ENCODE peak calls at places on chromosomes 6 and 20, in seven cellular contexts. X is astrocyte of the spinal cord; R is stimulated activated naive CD8-positive, alpha-beta T cell treated with anti-CD3 and anti-CD28 coated beads, Interleukin-15, amount 100 ng/mL, for 72 hours; A is CD8-positive, alpha-beta T cell; N is AG20443; S is fibroblast of lung; G is activated CD8-positive, alpha-beta T cell treated with anti-CD3 and anti-CD28 coated beads for 36 hours. Q is an unnamed sample.

GRCh38 chr6:2982464-2983121 is 11.2 kb upstream of the SERPINB6 start:
- DNase-seq in X (no peak), R (no peak), A (no peak), N (no peak), S (no peak), G (no peak), Q (no peak)

GRCh38 chr20:62938105-62938888 is at the start of gene GID8:
- DNase-seq in X (peak), R (peak), A (peak), N (peak), S (peak), G (peak), Q (no peak)

GRCh38 chr6:137519629-137520176 is 25.5 kb upstream of the OLIG3 start:
- DNase-seq in X (no peak), R (no peak), A (no peak), N (no peak), S (no peak), G (no peak), Q (no peak)

GRCh38 chr20:47501483-47502270 is at the start of gene NCOA3:
- DNase-seq in X (peak), R (peak), A (peak), N (peak), S (peak), G (peak), Q (peak)

GRCh38 chr6:62775427-62776022 is 435.7 kb upstream of the FKBP1C start:
- DNase-seq in X (no peak), R (no peak), A (no peak), N (no peak), S (no peak), G (no peak), Q (no peak)

GRCh38 chr6:30075094-30075986 is at the start of gene RNF39:
- DNase-seq in X (no peak), R (no peak), A (no peak), N (peak), S (no peak), G (peak), Q (no peak)

GRCh38 chr6:134347916-134348805 is 30.2 kb upstream of the SGK1 start:
- DNase-seq in X (peak), R (no peak), A (no peak), N (peak), S (peak), G (no peak), Q (no peak)

GRCh38 chr6:21987501-21987957 is 309.3 kb downstream of the PRL start:
- DNase-seq in X (peak), R (peak), A (no peak), N (peak), S (peak), G (peak), Q (no peak)

GRCh38 chr6:159217595-159218275 is 48.5 kb downstream of the FNDC1 start:
- DNase-seq in X (peak), R (peak), A (no peak), N (peak), S (peak), G (peak), Q (no peak)

GRCh38 chr20:13022401-13023170 is 13.8 kb downstream of the SPTLC3 start:
- DNase-seq in X (peak), R (no peak), A (no peak), N (peak), S (peak), G (no peak), Q (no peak)

GRCh38 chr6:170116643-170117042 is 174.2 kb downstream of the DLL1 start:
- DNase-seq in X (no peak), R (no peak), A (peak), N (no peak), S (no peak), G (no peak), Q (no peak)

GRCh38 chr6:119037941-119038623 is 40.4 kb downstream of the FAM184A start:
- DNase-seq in X (no peak), R (no peak), A (no peak), N (no peak), S (no peak), G (no peak), Q (no peak)

GRCh38 chr20:63692436-63693078 is 3.9 kb upstream of the TNFRSF6B start:
- DNase-seq in X (no peak), R (no peak), A (no peak), N (peak), S (peak), G (no peak), Q (no peak)

GRCh38 chr6:80382796-80383195 is 276.3 kb downstream of the BCKDHB start:
- DNase-seq in X (peak), R (no peak), A (no peak), N (no peak), S (peak), G (no peak), Q (no peak)

GRCh38 chr20:47265984-47266383 is 90.5 kb downstream of the ZMYND8 start:
- DNase-seq in X (no peak), R (no peak), A (no peak), N (no peak), S (no peak), G (no peak), Q (no peak)

GRCh38 chr6:54050750-54051149 is 60.5 kb upstream of the MLIP start:
- DNase-seq in X (no peak), R (no peak), A (no peak), N (no peak), S (peak), G (no peak), Q (no peak)

GRCh38 chr20:57757767-57758166 is 48.0 kb upstream of the PMEPA1 start:
- DNase-seq in X (no peak), R (no peak), A (no peak), N (no peak), S (no peak), G (no peak), Q (no peak)

GRCh38 chr6:15531973-15532372 is 130.9 kb downstream of the DTNBP1 start:
- DNase-seq in X (no peak), R (no peak), A (no peak), N (no peak), S (no peak), G (no peak), Q (no peak)

GRCh38 chr6:161373905-161374451 is 100.1 kb upstream of the AGPAT4 start:
- DNase-seq in X (peak), R (peak), A (peak), N (peak), S (peak), G (peak), Q (peak)

GRCh38 chr6:38997128-38997761 is 51.3 kb upstream of the GLP1R start:
- DNase-seq in X (peak), R (peak), A (peak), N (peak), S (peak), G (peak), Q (no peak)

GRCh38 chr6:33828452-33828763 is 24.6 kb upstream of the MLN start:
- DNase-seq in X (no peak), R (no peak), A (no peak), N (no peak), S (no peak), G (no peak), Q (no peak)

GRCh38 chr6:41092421-41093140 is 19.8 kb downstream of the NFYA start:
- DNase-seq in X (peak), R (no peak), A (no peak), N (peak), S (peak), G (no peak), Q (no peak)

GRCh38 chr20:62010551-62011402 is 54.9 kb downstream of the TAF4 start:
- DNase-seq in X (peak), R (peak), A (peak), N (peak), S (peak), G (peak), Q (peak)

GRCh38 chr6:170135821-170136471 is 154.9 kb downstream of the DLL1 start:
- DNase-seq in X (no peak), R (peak), A (no peak), N (no peak), S (no peak), G (no peak), Q (no peak)